ENCODE peak calls at places on chromosome 1, in six cellular contexts. Q is Caco-2, B is left lung, X is left ventricle myocardium inferior, U is cardiac muscle cell, V is pancreas. Y is an unnamed sample.

GRCh38 chr1:67830226-67830625 is 3.0 kb downstream of the GNG12 start:
- DNase-seq in V (no peak), X (no peak), Q (no peak), U (peak; percentile 38), B (no peak), Y (no peak)

GRCh38 chr1:113912594-113913311 is 7.6 kb downstream of the DCLRE1B start:
- DNase-seq in X (peak; percentile 43), Q (no peak), U (peak; percentile 89), V (no peak), B (no peak), Y (no peak)

GRCh38 chr1:109786107-109786470 is 22.4 kb upstream of the EPS8L3 start:
- DNase-seq in Q (no peak), V (peak; percentile 26), X (peak; percentile 7), U (no peak), B (no peak), Y (no peak)

GRCh38 chr1:54768093-54768492 is 3.8 kb upstream of the PARS2 start:
- DNase-seq in X (no peak), U (peak; percentile 12), V (no peak), B (no peak), Q (peak; percentile 43), Y (no peak)

GRCh38 chr1:101757985-101758384 is 238.7 kb downstream of the OLFM3 start:
- DNase-seq in Q (no peak), B (no peak), V (no peak), X (no peak), U (no peak), Y (no peak)

GRCh38 chr1:183734600-183735036 is 70.3 kb upstream of the RGL1 start:
- DNase-seq in X (peak; percentile 33), V (no peak), B (no peak), Q (peak; percentile 42), U (peak; percentile 65), Y (no peak)

GRCh38 chr1:169112241-169112640 is 5.8 kb downstream of the ATP1B1 start:
- DNase-seq in Q (no peak), X (no peak), U (peak; percentile 59), B (no peak), V (no peak), Y (no peak)

GRCh38 chr1:207831517-207832327 is 79.2 kb downstream of the CD34 start:
- DNase-seq in V (no peak), B (no peak), X (no peak), U (no peak), Q (no peak), Y (no peak)

GRCh38 chr1:48216941-48217340 is 5.6 kb upstream of the SLC5A9 start:
- DNase-seq in B (no peak), U (no peak), V (no peak), Q (no peak), X (no peak), Y (no peak)

GRCh38 chr1:6419803-6420593 is at the start of gene HES2:
- DNase-seq in Q (no peak), X (no peak), B (peak; percentile 78), U (no peak), V (peak; percentile 70), Y (no peak)

GRCh38 chr1:112298558-112298957 is 97.5 kb upstream of the CTTNBP2NL start:
- DNase-seq in Q (peak; percentile 36), X (no peak), B (no peak), V (no peak), U (peak; percentile 81), Y (peak; percentile 52)

GRCh38 chr1:156286061-156286460 is 1.9 kb downstream of the TMEM79 start:
- DNase-seq in V (no peak), X (no peak), B (no peak), U (no peak), Q (no peak), Y (no peak)

GRCh38 chr1:171590022-171590421 is 32.0 kb upstream of the MYOCOS start:
- DNase-seq in X (no peak), Q (no peak), U (peak; percentile 36), B (no peak), V (no peak), Y (no peak)

GRCh38 chr1:84600796-84601195 is 26.6 kb upstream of the CTBS start:
- DNase-seq in U (no peak), B (no peak), V (no peak), Q (no peak), X (no peak), Y (no peak)

GRCh38 chr1:65049941-65050713 is 83.8 kb upstream of the JAK1 start:
- DNase-seq in X (no peak), V (no peak), U (no peak), B (no peak), Q (no peak), Y (no peak)

GRCh38 chr1:9234223-9235122 is at the start of gene H6PD:
- DNase-seq in X (peak; percentile 88), Q (peak; percentile 87), V (peak; percentile 93), B (peak; percentile 97), U (peak; percentile 90), Y (peak; percentile 47)

DNA sequence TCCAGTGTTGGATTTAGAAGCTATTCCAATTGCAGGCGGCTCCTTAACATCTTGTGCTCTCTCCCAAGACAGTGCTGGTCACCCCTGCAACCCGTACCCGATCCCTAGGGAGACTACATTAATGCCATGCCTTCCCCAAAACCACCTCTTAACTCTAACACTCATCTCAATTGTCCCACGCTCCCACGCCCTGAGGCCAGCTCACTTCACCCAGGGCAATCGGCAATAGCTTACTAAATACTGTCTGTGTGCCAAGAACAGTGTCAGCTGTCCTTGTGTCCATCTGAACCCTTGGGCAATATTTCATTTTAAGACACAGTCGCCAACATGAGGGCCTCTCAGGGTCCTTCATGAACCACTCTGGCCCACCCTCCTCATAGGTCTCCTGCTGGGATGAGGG is 13.9 kb downstream of the C1orf198 start:
- DNase-seq in Q (no peak), U (no peak), V (no peak), X (no peak), B (no peak), Y (no peak)
- H3K4me1 ChIP-seq in Q (peaks cover 39% of the 10 kb centered on the region), U (peaks cover 31% of the 10 kb centered on the region), V (peaks cover 10% of the 10 kb centered on the region), X (peaks cover 90% of the 10 kb centered on the region), B (peaks cover 33% of the 10 kb centered on the region), Y (peaks cover 9% of the 10 kb centered on the region)

GRCh38 chr1:26290061-26290415 is 10.2 kb downstream of the SH3BGRL3 start:
- DNase-seq in B (no peak), U (no peak), Q (no peak), X (no peak), V (no peak), Y (no peak)
- H3K4me1 ChIP-seq in B (no peaks in the 10 kb centered on the region), U (no peaks in the 10 kb centered on the region), Q (peaks cover 4% of the 10 kb centered on the region), X (peaks cover 49% of the 10 kb centered on the region), V (no peaks in the 10 kb centered on the region), Y (peaks cover 11% of the 10 kb centered on the region)

GRCh38 chr1:200897188-200897710 is 2.5 kb downstream of the INAVA start:
- DNase-seq in U (no peak), Q (no peak), B (no peak), X (no peak), V (no peak), Y (no peak)

GRCh38 chr1:200900877-200901276 is 6.2 kb downstream of the INAVA start:
- DNase-seq in B (no peak), X (no peak), Q (no peak), V (no peak), U (no peak), Y (no peak)

GRCh38 chr1:200899451-200899915 is 4.8 kb downstream of the INAVA start:
- DNase-seq in X (no peak), U (no peak), B (no peak), V (no peak), Q (no peak), Y (no peak)

GRCh38 chr1:200899954-200900867 is 5.5 kb downstream of the INAVA start:
- DNase-seq in X (no peak), Q (no peak), U (no peak), B (no peak), V (no peak), Y (no peak)

DNA sequence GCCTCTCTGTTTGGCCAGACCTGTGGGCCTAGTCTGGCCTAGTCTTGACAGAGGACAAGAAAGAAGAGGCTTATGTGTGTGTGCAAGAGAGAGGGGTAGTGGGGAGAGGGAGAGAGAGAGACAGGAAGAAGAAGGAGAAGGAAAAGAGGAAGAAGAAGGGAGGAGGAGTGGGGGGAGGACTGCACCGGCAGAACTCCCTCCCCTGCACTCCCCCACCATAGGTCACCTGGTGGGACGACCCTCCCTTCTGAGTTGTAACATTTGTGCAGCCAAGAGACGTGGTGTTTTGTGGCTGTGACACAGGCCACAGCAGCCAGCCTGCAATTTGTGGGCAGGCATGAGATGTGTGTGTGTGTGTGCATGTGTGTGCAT is 4.3 kb downstream of the INAVA start:
- DNase-seq in X (no peak), V (no peak), U (no peak), B (no peak), Q (no peak), Y (no peak)
- H3K4me1 ChIP-seq in X (no peaks in the 10 kb centered on the region), V (peaks cover 4% of the 10 kb centered on the region), U (no peaks in the 10 kb centered on the region), B (no peaks in the 10 kb centered on the region), Q (peaks cover 36% of the 10 kb centered on the region), Y (peaks cover 19% of the 10 kb centered on the region)

GRCh38 chr1:27402349-27402754 is 9.9 kb downstream of the GPR3 start:
- DNase-seq in U (peak; percentile 77), X (peak; percentile 74), Q (no peak), B (peak; percentile 88), V (peak; percentile 74), Y (no peak)

GRCh38 chr1:27403065-27403726 is 10.8 kb downstream of the GPR3 start:
- DNase-seq in V (no peak), B (peak; percentile 79), U (peak; percentile 56), Q (no peak), X (peak; percentile 75), Y (no peak)

GRCh38 chr1:27399251-27399885 is 6.9 kb downstream of the GPR3 start:
- DNase-seq in V (no peak), U (peak; percentile 29), B (no peak), X (no peak), Q (no peak), Y (no peak)

GRCh38 chr1:27400035-27400962 is 7.9 kb downstream of the GPR3 start:
- DNase-seq in V (no peak), Q (no peak), U (peak; percentile 46), B (no peak), X (no peak), Y (no peak)

DNA sequence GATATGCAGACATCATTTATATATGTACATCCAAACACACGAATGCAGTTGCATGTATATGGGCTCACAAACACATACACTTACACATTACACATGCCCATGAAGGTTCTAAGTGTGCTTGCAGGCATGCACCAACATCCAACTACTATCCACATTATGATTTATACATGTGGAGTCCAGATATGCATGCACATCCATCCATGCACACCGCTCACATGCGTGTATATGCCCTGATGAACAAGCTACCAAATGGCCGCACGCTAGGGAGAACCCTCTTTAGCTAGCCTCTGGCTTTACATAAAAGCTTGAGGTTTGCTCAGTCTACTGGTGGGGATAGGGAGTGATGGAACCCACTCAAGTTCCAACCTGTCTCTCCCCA is 8.5 kb downstream of the GPR3 start:
- DNase-seq in X (no peak), U (no peak), B (no peak), Q (no peak), V (no peak), Y (no peak)
- H3K4me1 ChIP-seq in X (peaks cover 100% of the 10 kb centered on the region), U (peaks cover 28% of the 10 kb centered on the region), B (peaks cover 26% of the 10 kb centered on the region), Q (peaks cover 8% of the 10 kb centered on the region), V (peaks cover 10% of the 10 kb centered on the region), Y (peaks cover 6% of the 10 kb centered on the region)

Y was measured in iPS DF 6.9.